ENCODE peak calls at places on chromosomes 1 and 21, in seven cellular contexts. R is HuH-7, Y is glutamatergic neuron, S is T-helper 2 cell, H is MCF 10A, X is NCI-H1694, J is C1 segment of cervical spinal cord. A is an unnamed sample.

GRCh38 chr21:41767606-41768370 is 936 bp upstream of the RIPK4 start:
- DNase-seq in R (no peak), Y (no peak), S (no peak), H (no peak), X (no peak), J (no peak), A (no peak)

GRCh38 chr1:229117664-229118300 is 153.1 kb upstream of the RAB4A start:
- DNase-seq in R (no peak), Y (no peak), S (no peak), H (peak; percentile 98), X (no peak), J (peak; percentile 24), A (no peak)

GRCh38 chr1:11790101-11790879 is 15.5 kb downstream of the MTHFR start:
- DNase-seq in R (no peak), Y (no peak), S (no peak), H (no peak), X (no peak), J (no peak), A (no peak)

GRCh38 chr1:25033828-25034451 is 103.9 kb upstream of the RUNX3 start:
- DNase-seq in R (no peak), Y (no peak), S (peak; percentile 30), H (no peak), X (no peak), J (peak; percentile 28), A (no peak)

GRCh38 chr21:44425307-44425894 is 29.9 kb upstream of the LRRC3 start:
- DNase-seq in R (no peak), Y (no peak), S (no peak), H (peak; percentile 49), X (no peak), J (no peak), A (no peak)

GRCh38 chr1:6034750-6035096 is 11.0 kb upstream of the KCNAB2 start:
- DNase-seq in R (no peak), Y (no peak), S (no peak), H (no peak), X (no peak), J (no peak), A (no peak)

GRCh38 chr1:229129306-229130027 is 141.4 kb upstream of the RAB4A start:
- DNase-seq in R (no peak), Y (no peak), S (peak; percentile 60), H (no peak), X (no peak), J (no peak), A (no peak)

GRCh38 chr1:236864996-236865877 is 70.1 kb downstream of the MTR start:
- DNase-seq in R (no peak), Y (no peak), S (no peak), H (no peak), X (no peak), J (no peak), A (no peak)

GRCh38 chr1:95012389-95012788 is 60.4 kb downstream of the ALG14 start:
- DNase-seq in R (no peak), Y (no peak), S (no peak), H (no peak), X (peak; percentile 61), J (no peak), A (no peak)

GRCh38 chr1:245500546-245500945 is 345.8 kb downstream of the KIF26B start:
- DNase-seq in R (no peak), Y (no peak), S (no peak), H (peak; percentile 99), X (no peak), J (no peak), A (no peak)

GRCh38 chr1:119361611-119362010 is 7.0 kb upstream of the HAO2 start:
- DNase-seq in R (no peak), Y (no peak), S (no peak), H (no peak), X (no peak), J (no peak), A (no peak)

GRCh38 chr1:54571803-54572202 is 23.8 kb downstream of the ACOT11 start:
- DNase-seq in R (no peak), Y (no peak), S (no peak), H (no peak), X (no peak), J (no peak), A (no peak)

GRCh38 chr1:187226396-187226795 is 397.6 kb downstream of the PLA2G4A start:
- DNase-seq in R (no peak), Y (no peak), S (no peak), H (peak; percentile 30), X (no peak), J (no peak), A (no peak)

GRCh38 chr1:195934839-195935557 is 673.2 kb downstream of the KCNT2 start:
- DNase-seq in R (no peak), Y (no peak), S (no peak), H (no peak), X (peak; percentile 65), J (no peak), A (no peak)

GRCh38 chr21:42199488-42200463 is 19.2 kb upstream of the ABCG1 start:
- DNase-seq in R (peak; percentile 44), Y (no peak), S (peak; percentile 40), H (peak; percentile 85), X (no peak), J (no peak), A (no peak)

GRCh38 chr1:67708606-67709005 is 23.6 kb downstream of the GADD45A start:
- DNase-seq in R (no peak), Y (no peak), S (no peak), H (peak; percentile 85), X (no peak), J (no peak), A (no peak)

GRCh38 chr1:165495811-165496143 is 48.0 kb upstream of the LRRC52 start:
- DNase-seq in R (no peak), Y (no peak), S (no peak), H (no peak), X (no peak), J (no peak), A (no peak)

GRCh38 chr1:196669693-196670092 is 17.9 kb downstream of the CFH start:
- DNase-seq in R (no peak), Y (no peak), S (no peak), H (no peak), X (no peak), J (no peak), A (no peak)